ENCODE peak calls at places on chromosome 19, in five cellular contexts. R is pancreas; E is stimulated activated naive B cell treated with anti-CD40 and anti-IgM and Interleukin-4, amounts not matched to agents 10 μg/mL and 1 μg/mL and 100 μg/mL, for 72 hours; Z is AG04450; G is T-helper 1 cell. N is an unnamed sample.

GRCh38 chr19:29302002-29302928 is 89.3 kb upstream of the UQCRFS1 start:
- DNase-seq in R (no peak), E (no peak), Z (no peak), G (no peak), N (no peak)

GRCh38 chr19:35715981-35716734 is 1.6 kb upstream of the KMT2B start:
- DNase-seq in R (peak), E (no peak), Z (no peak), G (no peak), N (peak)

GRCh38 chr19:18173054-18173571 is 500 bp upstream of the IFI30 start:
- DNase-seq in R (peak), E (peak), Z (no peak), G (no peak), N (peak)

GRCh38 chr19:1554968-1555801 is 12.9 kb downstream of the MEX3D start:
- DNase-seq in R (no peak), E (no peak), Z (no peak), G (no peak), N (no peak)

GRCh38 chr19:19213822-19214558 is 2.2 kb downstream of the NCAN start:
- DNase-seq in R (no peak), E (no peak), Z (no peak), G (no peak), N (no peak)

GRCh38 chr19:33795370-33796163 is 1.1 kb upstream of the KCTD15 start:
- DNase-seq in R (peak), E (peak), Z (no peak), G (no peak), N (peak)

GRCh38 chr19:42850981-42851717 is 28.4 kb downstream of the PSG1 start:
- DNase-seq in R (no peak), E (no peak), Z (peak), G (no peak), N (peak)

GRCh38 chr19:35055715-35056179 is 14.2 kb downstream of the HPN start:
- DNase-seq in R (no peak), E (no peak), Z (no peak), G (no peak), N (no peak)

GRCh38 chr19:41774515-41774980 is 19.2 kb downstream of the CEACAM6 start:
- DNase-seq in R (no peak), E (no peak), Z (no peak), G (peak), N (no peak)

GRCh38 chr19:17784201-17785008 is 10.5 kb upstream of the B3GNT3 start:
- DNase-seq in R (peak), E (peak), Z (no peak), G (peak), N (peak)

GRCh38 chr19:16614941-16615340 is 13.1 kb downstream of the MED26 start:
- DNase-seq in R (no peak), E (no peak), Z (no peak), G (no peak), N (no peak)

GRCh38 chr19:2353159-2353894 is 6.7 kb upstream of the TMPRSS9 start:
- DNase-seq in R (no peak), E (no peak), Z (no peak), G (no peak), N (no peak)

GRCh38 chr19:4803736-4804695 is 12.5 kb downstream of the FEM1A start:
- DNase-seq in R (no peak), E (peak), Z (no peak), G (peak), N (peak)

GRCh38 chr19:12843328-12843727 is 5.0 kb downstream of the MAST1 start:
- DNase-seq in R (no peak), E (no peak), Z (no peak), G (no peak), N (no peak)

GRCh38 chr19:19527371-19527656 is 1.4 kb upstream of the YJEFN3 start:
- DNase-seq in R (no peak), E (no peak), Z (no peak), G (no peak), N (no peak)

GRCh38 chr19:51407631-51408131 is 9.8 kb downstream of the SIGLEC10 start:
- DNase-seq in R (no peak), E (no peak), Z (no peak), G (no peak), N (peak)

GRCh38 chr19:17184381-17184841 is 30.7 kb upstream of the USE1 start:
- DNase-seq in R (no peak), E (peak), Z (no peak), G (peak), N (no peak)

GRCh38 chr19:48329167-48329891 is 4.0 kb downstream of the EMP3 start:
- DNase-seq in R (no peak), E (peak), Z (no peak), G (peak), N (no peak)

GRCh38 chr19:13366529-13367143 is 139.6 kb downstream of the CACNA1A start:
- DNase-seq in R (no peak), E (no peak), Z (no peak), G (no peak), N (peak)

GRCh38 chr19:4967738-4968461 is 1.0 kb upstream of the KDM4B start:
- DNase-seq in R (no peak), E (no peak), Z (no peak), G (no peak), N (peak)

N was measured in cardiac muscle cell.